ENCODE peak calls at places on chromosomes 6 and 20, in four cellular contexts. H, W, E and J are unnamed samples.

GRCh38 chr20:45153756-45154155 is 20.9 kb upstream of the PI3 start:
- DNase-seq in H (no peak), E (no peak), W (no peak), J (no peak)

GRCh38 chr6:133894795-133895401 is 6.0 kb downstream of the TCF21 start:
- DNase-seq in W (no peak), H (peak; percentile 81), E (peak; percentile 49), J (no peak)

GRCh38 chr6:31578461-31579118 is 3.2 kb downstream of the TNF start:
- DNase-seq in W (no peak), H (no peak), E (no peak), J (no peak)

GRCh38 chr6:56278186-56278585 is 30.8 kb upstream of the COL21A1 start:
- DNase-seq in E (no peak), H (no peak), W (no peak), J (no peak)

GRCh38 chr6:26363882-26364825 is 844 bp upstream of the BTN3A2 start:
- DNase-seq in H (peak; percentile 55), E (no peak), W (no peak), J (no peak)

GRCh38 chr20:1893721-1894470 is 1.3 kb upstream of the SIRPA start:
- DNase-seq in W (no peak), H (no peak), E (peak; percentile 48), J (no peak)

GRCh38 chr6:30769088-30769852 is 24.9 kb upstream of the IER3 start:
- DNase-seq in W (no peak), H (peak; percentile 95), E (peak; percentile 75), J (peak; percentile 87)

GRCh38 chr20:57558614-57559285 is 2.2 kb upstream of the PCK1 start:
- DNase-seq in H (no peak), E (no peak), W (no peak), J (no peak)

GRCh38 chr20:23508896-23509579 is 18.1 kb downstream of the CST8 start:
- DNase-seq in E (no peak), W (no peak), H (peak; percentile 3), J (no peak)

GRCh38 chr20:24761220-24762065 is 187.6 kb upstream of the CST7 start:
- DNase-seq in E (no peak), W (no peak), H (no peak), J (no peak)

GRCh38 chr6:14664616-14665315 is 547.2 kb downstream of the CD83 start:
- DNase-seq in W (no peak), E (no peak), H (no peak), J (no peak)

GRCh38 chr6:13400772-13401171 is 72.4 kb upstream of the TBC1D7 start:
- DNase-seq in E (no peak), W (no peak), H (no peak), J (no peak)

GRCh38 chr20:23226612-23227265 is 123.9 kb upstream of the NXT1 start:
- DNase-seq in W (no peak), E (no peak), H (peak; percentile 82), J (no peak)

GRCh38 chr6:132333639-132334516 is 67.4 kb downstream of the MOXD1 start:
- DNase-seq in W (no peak), E (no peak), H (peak; percentile 75), J (peak; percentile 75)

GRCh38 chr6:10386260-10386659 is 28.6 kb downstream of the TFAP2A start:
- DNase-seq in W (no peak), H (no peak), E (no peak), J (no peak)

GRCh38 chr20:19692100-19692499 is 66.0 kb upstream of the RIN2 start:
- DNase-seq in H (peak; percentile 19), E (no peak), W (no peak), J (no peak)

GRCh38 chr6:142011156-142011555 is 121.6 kb upstream of the GJE1 start:
- DNase-seq in W (no peak), H (peak; percentile 26), E (no peak), J (no peak)

GRCh38 chr6:33815854-33816253 is 12.1 kb upstream of the MLN start:
- DNase-seq in E (no peak), H (peak; percentile 13), W (no peak), J (no peak)

GRCh38 chr6:43396408-43397149 is 27.1 kb upstream of the ZNF318 start:
- DNase-seq in W (no peak), H (no peak), E (no peak), J (no peak)

GRCh38 chr6:111428803-111429202 is 54.2 kb downstream of the REV3L start:
- DNase-seq in W (no peak), H (no peak), E (no peak), J (no peak)

GRCh38 chr6:14276667-14277404 is 159.3 kb downstream of the CD83 start:
- DNase-seq in E (no peak), H (no peak), W (no peak), J (no peak)

GRCh38 chr20:32642257-32643046 is 31.3 kb downstream of the C20orf203 start:
- DNase-seq in H (no peak), W (no peak), E (no peak), J (no peak)

GRCh38 chr20:36624925-36625324 is 19.3 kb downstream of the RAB5IF start:
- DNase-seq in E (no peak), H (no peak), W (no peak), J (no peak)

GRCh38 chr20:56974499-56975250 is 291.8 kb downstream of the BMP7 start:
- DNase-seq in H (peak; percentile 66), E (no peak), W (no peak), J (peak; percentile 1)

GRCh38 chr20:1696521-1697209 is 39.1 kb upstream of the SIRPG start:
- DNase-seq in W (no peak), H (no peak), E (no peak), J (no peak)

GRCh38 chr20:1360094-1360493 is 31.2 kb upstream of the SDCBP2 start:
- DNase-seq in W (no peak), E (no peak), H (no peak), J (no peak)

GRCh38 chr20:24027229-24027628 is 38.6 kb upstream of the GGTLC1 start:
- DNase-seq in H (no peak), E (no peak), W (peak; percentile 76), J (no peak)

GRCh38 chr6:75204959-75205775 is 686 bp downstream of the COL12A1 start:
- DNase-seq in H (peak; percentile 82), E (peak; percentile 69), W (no peak), J (peak; percentile 43)
- H3K4me3 ChIP-seq in H (peak overlapping the region; percentile 93), E (peak overlapping the region; percentile 57), W (peak overlapping the region; percentile 19), J (peak overlapping the region; percentile 90)

GRCh38 chr20:34109442-34109841 is 2.6 kb downstream of the EIF2S2 start:
- DNase-seq in E (no peak), H (no peak), W (no peak), J (no peak)

GRCh38 chr20:34111057-34111711 is 859 bp downstream of the EIF2S2 start:
- DNase-seq in H (peak; percentile 92), E (no peak), W (no peak), J (no peak)

GRCh38 chr20:34105978-34106675 is 5.9 kb downstream of the EIF2S2 start:
- DNase-seq in H (no peak), W (no peak), E (no peak), J (no peak)

GRCh38 chr20:34110025-34111013 is 1.7 kb downstream of the EIF2S2 start:
- DNase-seq in E (no peak), W (no peak), H (peak; percentile 61), J (no peak)

GRCh38 chr20:34108616-34109174 is 3.3 kb downstream of the EIF2S2 start:
- DNase-seq in H (no peak), W (no peak), E (no peak), J (no peak)
- H3K4me3 ChIP-seq in H (no peak overlapping the region), W (no peak overlapping the region), E (no peak overlapping the region), J (no peak overlapping the region)

GRCh38 chr20:31403886-31404285 is 2.1 kb downstream of the DEFB121 start:
- DNase-seq in E (no peak), W (no peak), H (no peak), J (no peak)
- H3K4me3 ChIP-seq in E (no peak overlapping the region), W (no peak overlapping the region), H (no peak overlapping the region), J (no peak overlapping the region)

DNA sequence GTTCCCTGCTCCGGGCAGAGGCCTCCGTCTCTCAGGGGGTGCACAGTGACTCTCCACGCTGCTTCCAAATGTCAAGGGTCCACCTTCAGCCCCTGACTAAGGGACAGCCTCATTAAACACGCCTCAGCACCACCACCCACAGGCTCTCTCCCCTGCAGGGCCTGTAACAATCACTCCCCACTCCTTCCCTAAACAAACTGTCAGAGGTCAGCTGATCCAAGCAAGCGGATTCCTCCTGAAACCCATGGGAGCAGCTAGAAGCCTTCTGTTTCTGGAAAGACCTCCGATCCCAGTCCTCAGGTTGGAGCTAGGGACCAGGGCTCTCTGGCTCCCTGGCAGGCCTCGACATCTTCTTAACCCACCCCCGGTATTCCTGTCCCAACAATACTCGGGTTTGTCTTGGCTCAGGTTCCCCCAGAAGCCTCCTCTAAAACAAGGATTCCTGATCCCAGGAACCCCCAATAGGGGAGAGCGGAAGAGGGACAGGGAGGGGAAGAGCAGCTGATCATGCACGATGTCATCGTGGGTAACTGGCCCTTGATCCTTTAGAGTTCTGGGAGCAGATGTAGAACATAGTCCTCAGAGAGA is 180.9 kb downstream of the ZNF217 start:
- DNase-seq in E (no peak), W (no peak), H (no peak), J (no peak)
- H3K4me3 ChIP-seq in E (no peak overlapping the region), W (no peak overlapping the region), H (no peak overlapping the region), J (no peak overlapping the region)

DNA sequence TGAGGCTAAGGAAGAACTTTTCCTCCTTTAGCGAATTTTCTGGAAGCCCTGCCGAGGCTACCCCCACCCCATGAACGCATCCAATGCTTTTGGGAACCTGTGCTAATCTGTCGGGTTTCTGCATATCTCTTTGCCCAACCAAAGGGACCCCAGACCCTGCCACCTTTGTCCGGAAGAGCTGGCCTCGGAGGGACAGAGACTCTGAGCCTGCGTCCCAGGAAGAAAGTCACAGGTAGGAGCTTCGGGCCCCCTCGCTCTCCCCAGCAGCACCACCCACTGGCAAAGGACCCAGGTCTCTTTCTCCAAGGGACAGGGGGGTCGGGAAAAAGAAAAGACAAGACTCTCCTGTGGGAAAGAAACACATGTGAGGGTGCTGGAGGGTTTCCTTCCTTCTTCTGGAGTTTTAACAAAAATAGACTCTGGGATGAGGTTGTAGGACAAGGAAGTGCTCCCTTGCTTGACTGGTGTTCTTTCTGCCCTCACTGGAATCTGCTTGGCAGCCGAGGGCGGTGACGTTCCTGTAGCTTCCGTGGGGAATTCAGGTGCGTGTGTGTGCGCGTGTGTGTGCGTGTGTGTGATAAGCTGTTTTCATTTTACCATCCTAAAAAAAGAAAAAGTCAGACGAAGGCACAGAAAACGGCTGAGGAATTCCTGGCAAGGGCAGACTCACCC is 16.3 kb upstream of the FOXC1 start:
- DNase-seq in H (no peak), W (no peak), E (no peak), J (no peak)
- H3K4me3 ChIP-seq in H (no peak overlapping the region), W (no peak overlapping the region), E (no peak overlapping the region), J (no peak overlapping the region)

GRCh38 chr20:54773643-54774000 is 298.2 kb downstream of the DOK5 start:
- DNase-seq in H (no peak), W (no peak), E (no peak), J (no peak)
- H3K4me3 ChIP-seq in H (no peak overlapping the region), W (no peak overlapping the region), E (no peak overlapping the region), J (no peak overlapping the region)